ENCODE peak calls at places on chromosomes 12 and 14, in five cellular contexts. O, M, K, H and Q are unnamed samples.
A peak's percentile ranks its signal among the peaks of the same experiment; 100 is the strongest.

GRCh38 chr12:56158926-56159461 is 835 bp downstream of the MYL6 start:
- DNase-seq in O (peak; percentile 89), M (no peak), K (peak; percentile 88), H (peak; percentile 61), Q (peak; percentile 19)

GRCh38 chr14:99122521-99123125 is 149.4 kb downstream of the BCL11B start:
- DNase-seq in O (no peak), M (no peak), K (peak; percentile 16), H (no peak), Q (no peak)

GRCh38 chr12:103114296-103115055 is 157.0 kb downstream of the ASCL1 start:
- DNase-seq in O (no peak), M (no peak), K (no peak), H (peak; percentile 42), Q (no peak)

GRCh38 chr12:47190271-47190750 is 110.6 kb upstream of the AMIGO2 start:
- DNase-seq in O (no peak), M (no peak), K (no peak), H (no peak), Q (no peak)

GRCh38 chr14:100576091-100577085 is 10.8 kb downstream of the BEGAIN start:
- DNase-seq in O (no peak), M (no peak), K (peak; percentile 35), H (no peak), Q (no peak)

GRCh38 chr14:75044322-75044721 is 6.9 kb downstream of the MLH3 start:
- DNase-seq in O (peak; percentile 73), M (no peak), K (no peak), H (no peak), Q (no peak)

GRCh38 chr14:100872241-100872640 is 31.3 kb downstream of the RTL1 start:
- DNase-seq in O (no peak), M (no peak), K (peak; percentile 5), H (no peak), Q (no peak)

GRCh38 chr12:119988788-119989618 is at the start of gene BICDL1:
- DNase-seq in O (peak; percentile 20), M (peak; percentile 98), K (peak; percentile 74), H (peak; percentile 99), Q (peak; percentile 98)

GRCh38 chr14:103483600-103483999 is 39.0 kb downstream of the CKB start:
- DNase-seq in O (peak; percentile 87), M (no peak), K (no peak), H (no peak), Q (no peak)

GRCh38 chr14:37167151-37168047 is 5.0 kb downstream of the SLC25A21 start:
- DNase-seq in O (no peak), M (no peak), K (no peak), H (no peak), Q (no peak)

GRCh38 chr14:21703357-21704339 is 30.0 kb upstream of the OR4E1 start:
- DNase-seq in O (no peak), M (no peak), K (no peak), H (peak; percentile 96), Q (peak; percentile 35)

GRCh38 chr14:102629011-102629444 is 36.6 kb downstream of the RCOR1 start:
- DNase-seq in O (no peak), M (no peak), K (no peak), H (no peak), Q (no peak)

GRCh38 chr12:110247340-110248095 is 33.5 kb upstream of the ATP2A2 start:
- DNase-seq in O (no peak), M (no peak), K (no peak), H (no peak), Q (no peak)

GRCh38 chr14:32629146-32629545 is 300.0 kb downstream of the AKAP6 start:
- DNase-seq in O (no peak), M (no peak), K (no peak), H (no peak), Q (no peak)
- H3K27ac ChIP-seq in O (no peak overlapping the region), M (no peak overlapping the region), K (no peak overlapping the region), H (no peak overlapping the region), Q (no peak overlapping the region)

DNA sequence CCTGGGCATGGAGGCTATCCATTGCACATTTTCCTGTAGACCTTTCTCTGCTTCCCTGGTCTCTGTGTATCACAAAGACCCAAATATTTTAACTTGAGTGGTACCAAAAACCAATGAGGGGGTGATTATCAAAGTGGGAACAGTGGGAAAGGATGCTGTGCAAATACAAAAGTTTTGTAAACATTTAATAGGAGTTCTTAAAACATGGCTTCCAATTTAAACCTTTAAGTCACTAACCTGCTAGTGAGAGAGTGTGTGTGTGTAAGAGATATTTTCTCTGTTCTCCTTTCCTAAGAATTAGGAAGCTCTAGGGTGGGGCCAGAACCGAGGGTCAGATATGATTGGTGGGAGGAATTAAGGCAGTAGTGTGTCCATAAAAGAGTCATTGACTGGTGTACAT is 64.5 kb upstream of the ARHGAP5 start:
- DNase-seq in O (no peak), M (no peak), K (no peak), H (no peak), Q (no peak)
- H3K27ac ChIP-seq in O (no peak overlapping the region), M (no peak overlapping the region), K (no peak overlapping the region), H (no peak overlapping the region), Q (no peak overlapping the region)

DNA sequence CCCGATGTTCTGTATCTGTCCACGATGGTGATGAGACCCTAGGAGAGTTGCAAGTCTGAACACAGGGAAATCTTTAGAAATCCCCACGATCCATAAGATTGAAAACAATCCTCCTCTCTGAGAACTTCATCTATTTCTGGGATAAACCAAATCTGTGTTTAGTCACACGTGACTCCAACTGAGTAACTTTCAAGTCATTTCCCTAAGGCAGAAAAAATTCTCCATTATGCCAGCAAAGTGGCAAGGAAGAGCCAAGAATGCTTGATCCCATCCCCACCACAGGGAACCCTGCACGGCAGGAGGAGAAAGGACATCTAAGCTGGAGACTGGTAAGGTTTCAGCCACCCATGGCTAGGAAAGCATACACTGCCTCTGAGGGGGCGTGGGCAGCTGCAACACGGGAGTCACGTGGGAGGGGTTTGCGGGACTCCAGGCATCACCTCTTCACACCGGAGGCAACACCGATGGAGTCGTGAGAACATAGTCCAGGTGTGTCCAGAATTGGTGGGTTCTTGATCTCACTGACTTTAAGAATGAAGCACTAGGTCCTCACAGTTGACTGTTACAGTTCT is 2.9 kb upstream of the SIVA1 start:
- DNase-seq in O (no peak), M (no peak), K (peak; percentile 45), H (no peak), Q (no peak)
- H3K27ac ChIP-seq in O (no peak overlapping the region), M (no peak overlapping the region), K (peak overlapping the region; percentile 89), H (no peak overlapping the region), Q (no peak overlapping the region)

GRCh38 chr12:67365131-67365530 is 96.0 kb downstream of the CAND1 start:
- DNase-seq in O (no peak), M (no peak), K (no peak), H (no peak), Q (no peak)
- H3K27ac ChIP-seq in O (no peak overlapping the region), M (no peak overlapping the region), K (no peak overlapping the region), H (no peak overlapping the region), Q (no peak overlapping the region)

DNA sequence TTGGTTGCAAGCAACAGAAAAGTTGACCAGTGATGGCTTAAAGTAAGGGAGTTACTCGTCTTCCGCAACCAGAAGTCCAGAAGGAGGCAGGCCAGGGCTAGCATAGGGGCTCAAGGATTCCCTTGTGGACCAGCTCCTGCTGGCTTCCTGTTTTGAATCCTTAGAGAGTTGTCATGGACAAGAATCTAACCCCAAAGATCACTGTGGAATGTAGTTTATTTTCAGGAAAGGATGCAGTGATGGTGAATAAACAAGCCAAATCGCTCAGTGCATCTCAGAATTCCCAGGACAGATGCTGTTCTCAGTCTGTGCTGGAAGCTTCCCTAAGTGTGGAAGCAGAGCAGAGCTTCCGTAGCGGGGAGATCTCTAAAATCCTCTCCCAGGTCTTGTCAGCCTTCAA is 311.3 kb downstream of the C12orf75 start:
- DNase-seq in O (no peak), M (no peak), K (no peak), H (no peak), Q (no peak)
- H3K27ac ChIP-seq in O (no peak overlapping the region), M (no peak overlapping the region), K (no peak overlapping the region), H (no peak overlapping the region), Q (no peak overlapping the region)

DNA sequence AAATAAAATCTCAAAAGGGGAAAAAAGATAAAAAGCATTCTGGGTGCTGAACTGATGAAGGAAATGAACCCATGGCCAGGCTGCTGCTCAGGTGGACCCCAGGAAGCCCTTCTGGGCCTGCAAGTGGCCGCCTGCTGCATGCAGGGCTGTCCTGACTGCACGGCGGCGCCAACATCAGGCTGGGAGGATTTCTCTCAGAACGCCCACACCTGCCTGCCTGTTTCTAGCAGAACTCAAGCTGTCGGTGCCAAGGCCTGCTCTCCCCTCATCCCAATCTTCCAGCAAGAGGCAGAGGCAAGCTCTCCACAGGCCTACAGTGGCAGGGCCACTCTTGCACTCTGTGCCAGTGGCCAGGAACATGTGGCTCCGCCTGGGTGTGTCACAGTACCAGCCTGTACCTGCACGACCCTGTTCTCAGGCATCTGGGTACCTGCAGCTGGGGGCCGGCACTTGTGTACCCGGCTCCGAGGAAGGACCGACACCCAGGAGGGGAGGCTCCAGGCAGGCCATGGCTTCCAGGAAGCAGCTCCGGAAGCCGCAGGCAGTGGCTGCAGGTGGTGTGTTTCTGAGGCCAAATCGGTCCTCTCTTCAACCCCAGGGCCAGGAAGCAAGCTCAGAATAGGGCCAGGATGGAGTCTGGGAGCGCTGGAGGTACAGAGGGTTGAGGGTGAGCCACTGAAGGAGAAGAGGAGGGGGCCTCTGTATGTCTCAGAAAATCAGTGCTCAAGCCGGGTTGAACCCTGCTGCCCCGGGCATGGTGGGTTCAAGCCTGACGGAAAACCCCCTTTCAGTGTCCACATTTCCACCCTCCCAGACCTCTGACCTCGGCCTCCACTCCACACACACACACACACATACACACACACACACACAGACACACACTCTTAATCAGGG is 2.5 kb upstream of the INF2 start:
- DNase-seq in O (no peak), M (no peak), K (peak; percentile 40), H (no peak), Q (no peak)
- H3K27ac ChIP-seq in O (no peak overlapping the region), M (peak overlapping the region; percentile 24), K (peak overlapping the region; percentile 43), H (no peak overlapping the region), Q (peak overlapping the region; percentile 21)

GRCh38 chr14:32256606-32257005 is 53.5 kb upstream of the RNU6-8 start:
- DNase-seq in O (peak; percentile 37), M (no peak), K (no peak), H (no peak), Q (no peak)

GRCh38 chr14:32258574-32258973 is 55.5 kb upstream of the RNU6-8 start:
- DNase-seq in O (no peak), M (no peak), K (no peak), H (no peak), Q (no peak)

GRCh38 chr14:32255855-32256254 is 52.8 kb upstream of the RNU6-8 start:
- DNase-seq in O (no peak), M (no peak), K (no peak), H (no peak), Q (no peak)

GRCh38 chr14:32254952-32255679 is 52.0 kb upstream of the RNU6-8 start:
- DNase-seq in O (peak; percentile 77), M (peak; percentile 21), K (peak; percentile 68), H (peak; percentile 90), Q (peak; percentile 47)

DNA sequence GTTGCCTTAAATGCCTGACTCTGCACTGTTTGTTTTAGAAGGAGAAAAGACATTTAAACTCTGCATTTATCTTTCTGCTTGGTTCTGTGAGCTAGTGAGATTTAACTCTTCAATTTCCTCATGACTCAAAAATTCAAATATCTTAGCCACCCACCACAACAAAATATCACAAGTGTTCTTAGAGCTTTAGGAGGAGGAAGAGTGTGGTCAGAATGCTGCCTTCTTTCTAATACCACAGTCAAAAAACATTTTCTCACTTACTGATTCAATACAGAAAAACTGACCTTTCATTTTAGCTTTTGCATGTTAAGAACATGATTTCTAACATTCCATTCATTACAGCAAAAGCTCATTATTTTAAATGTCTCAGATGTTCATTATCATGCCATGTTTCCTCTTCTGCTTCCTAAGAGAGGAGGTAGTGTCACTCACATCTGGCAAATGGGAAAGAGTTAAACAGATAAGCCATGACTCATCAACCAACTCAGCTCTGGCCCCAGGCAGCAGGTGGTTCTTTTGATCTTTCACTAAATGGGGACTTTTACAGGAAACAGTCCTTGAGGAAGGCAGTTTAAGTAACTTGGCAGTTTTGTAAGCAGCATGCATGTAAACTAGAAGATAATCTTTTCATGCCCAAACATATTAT is 56.4 kb upstream of the RNU6-8 start:
- DNase-seq in O (peak; percentile 42), M (no peak), K (no peak), H (no peak), Q (no peak)
- H3K27ac ChIP-seq in O (no peak overlapping the region), M (no peak overlapping the region), K (no peak overlapping the region), H (no peak overlapping the region), Q (no peak overlapping the region)